ENCODE peak calls at places on chromosome 5, in seven cellular contexts. H is A549, Z is SK-N-SH, L is IMR-90, R is PC-9, Q is OCI-LY7, M is PC-3. E is an unnamed sample.

GRCh38 chr5:122093861-122094650 is 16.0 kb upstream of the LOX start:
- DNase-seq in L (peak; percentile 38), Z (no peak), H (no peak), Q (no peak), M (no peak), R (no peak), E (no peak)

GRCh38 chr5:58649716-58650115 is 66.8 kb downstream of the RAB3C start:
- DNase-seq in Z (peak; percentile 58), H (no peak), R (no peak), Q (no peak), L (no peak), M (no peak), E (no peak)

GRCh38 chr5:104652271-104652861 is 1089.8 kb upstream of the NUDT12 start:
- DNase-seq in M (peak; percentile 75), R (no peak), Q (no peak), H (no peak), Z (no peak), L (no peak), E (no peak)

GRCh38 chr5:77751328-77752023 is 24.7 kb downstream of the TBCA start:
- DNase-seq in H (no peak), L (no peak), R (no peak), M (no peak), Q (no peak), Z (no peak), E (no peak)

GRCh38 chr5:3512291-3512690 is 83.3 kb upstream of the IRX1 start:
- DNase-seq in H (no peak), Q (no peak), R (no peak), Z (no peak), M (no peak), L (no peak), E (no peak)

GRCh38 chr5:52994266-52994665 is 5.1 kb downstream of the ITGA2 start:
- DNase-seq in H (no peak), Z (no peak), L (peak; percentile 57), R (no peak), Q (no peak), M (no peak), E (no peak)

GRCh38 chr5:124655943-124656459 is 90.4 kb downstream of the ZNF608 start:
- DNase-seq in M (peak; percentile 87), R (peak; percentile 97), Q (peak; percentile 75), H (peak; percentile 91), L (peak; percentile 94), Z (peak; percentile 57), E (no peak)

GRCh38 chr5:173496129-173496882 is 120.1 kb downstream of the BOD1 start:
- DNase-seq in H (no peak), R (no peak), L (peak; percentile 63), Z (no peak), Q (no peak), M (no peak), E (no peak)

GRCh38 chr5:92868442-92868841 is 712.6 kb downstream of the NR2F1-AS1 start:
- DNase-seq in M (no peak), H (no peak), L (no peak), Q (no peak), Z (no peak), R (no peak), E (no peak)

GRCh38 chr5:67031689-67032088 is 164.9 kb downstream of the CD180 start:
- DNase-seq in L (no peak), H (no peak), Z (no peak), R (no peak), Q (no peak), M (no peak), E (no peak)

GRCh38 chr5:174606646-174607045 is 117.7 kb upstream of the MSX2 start:
- DNase-seq in R (no peak), M (no peak), Z (no peak), H (no peak), L (no peak), Q (no peak), E (no peak)

GRCh38 chr5:8456846-8457186 is 587.9 kb downstream of the MTRR start:
- DNase-seq in L (peak; percentile 3), M (no peak), Z (no peak), R (no peak), Q (no peak), H (no peak), E (no peak)

GRCh38 chr5:118529361-118530154 is 458.8 kb downstream of the DTWD2 start:
- DNase-seq in Q (no peak), R (no peak), M (no peak), Z (peak; percentile 30), H (no peak), L (no peak), E (no peak)

GRCh38 chr5:178548751-178549150 is 41.4 kb downstream of the COL23A1 start:
- DNase-seq in H (no peak), L (no peak), Z (no peak), R (no peak), M (peak; percentile 9), Q (no peak), E (no peak)

GRCh38 chr5:42250-42649 is 49.7 kb upstream of the PLEKHG4B start:
- DNase-seq in Z (no peak), Q (no peak), R (no peak), L (peak; percentile 4), H (peak; percentile 41), M (peak; percentile 66), E (no peak)

GRCh38 chr5:145689235-145689634 is 145.9 kb downstream of the PRELID2 start:
- DNase-seq in L (no peak), Q (no peak), H (no peak), R (no peak), Z (no peak), M (no peak), E (no peak)

GRCh38 chr5:180090769-180091546 is 19.4 kb upstream of the RNF130 start:
- DNase-seq in Z (no peak), M (peak; percentile 54), H (peak; percentile 75), R (no peak), L (peak; percentile 14), Q (peak; percentile 36), E (no peak)

GRCh38 chr5:151155777-151156731 is 1.5 kb downstream of the ANXA6 start:
- DNase-seq in Z (peak; percentile 87), R (no peak), Q (peak; percentile 41), H (no peak), L (peak; percentile 68), M (no peak), E (peak; percentile 62)

GRCh38 chr5:31066655-31067328 is 126.7 kb upstream of the CDH6 start:
- DNase-seq in L (peak; percentile 62), R (no peak), Z (no peak), M (no peak), H (no peak), Q (no peak), E (no peak)

GRCh38 chr5:67000794-67001475 is 195.7 kb downstream of the CD180 start:
- DNase-seq in Q (no peak), M (peak; percentile 65), R (peak; percentile 67), Z (no peak), H (no peak), L (no peak), E (no peak)

GRCh38 chr5:180787711-180788431 is 14.7 kb downstream of the MGAT1 start:
- DNase-seq in R (no peak), L (peak; percentile 57), H (no peak), Z (no peak), M (no peak), Q (no peak), E (no peak)

GRCh38 chr5:10876345-10876744 is 115.3 kb upstream of the DAP start:
- DNase-seq in R (no peak), Q (no peak), Z (no peak), H (no peak), M (peak; percentile 29), L (no peak), E (no peak)
- H3K4me2 ChIP-seq in R (no peak overlapping the region), Q (no peak overlapping the region), Z (peak overlapping the region; percentile 31), H (no peak overlapping the region), M (peak overlapping the region; percentile 84), L (no peak overlapping the region), E (no peak overlapping the region)

DNA sequence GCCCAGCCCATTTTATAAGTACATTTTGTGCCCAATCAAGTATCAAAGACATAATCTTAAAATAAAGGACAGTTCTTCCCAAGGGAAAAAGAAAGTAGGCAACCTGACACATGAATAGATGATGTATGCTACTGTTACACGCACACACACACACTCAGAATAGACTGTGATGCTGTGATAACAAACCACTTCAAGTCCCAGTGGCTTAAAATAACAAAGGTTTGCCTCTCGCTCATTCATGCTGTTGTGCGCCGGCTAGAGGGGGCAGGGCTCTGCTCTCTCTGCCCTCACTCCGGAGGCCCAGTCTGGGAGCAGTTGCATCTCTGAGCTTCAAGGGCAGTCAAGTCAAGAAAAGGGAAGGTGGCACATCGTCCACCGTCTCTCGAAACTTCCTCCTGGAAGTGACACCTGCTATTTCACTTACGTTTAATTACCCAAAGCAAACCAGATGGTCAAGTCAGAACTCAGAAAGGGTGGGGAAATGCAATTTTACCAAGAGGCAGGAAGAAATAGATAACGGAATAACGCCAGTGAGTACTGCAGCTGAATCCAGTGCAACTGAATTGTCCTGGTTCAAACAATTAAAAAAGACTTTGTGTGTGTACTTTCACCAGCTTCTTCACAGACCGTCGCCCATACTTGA is 43.3 kb downstream of the ANKRD33B start:
- DNase-seq in L (peak; percentile 83), H (no peak), M (no peak), Z (no peak), R (no peak), Q (peak; percentile 97), E (no peak)
- H3K4me3 ChIP-seq in L (no peak overlapping the region), H (no peak overlapping the region), M (no peak overlapping the region), Z (no peak overlapping the region), R (no peak overlapping the region), Q (peak overlapping the region; percentile 62), E (no peak overlapping the region)

GRCh38 chr5:6410421-6410820 is 32.1 kb upstream of the MED10 start:
- DNase-seq in L (no peak), Q (no peak), R (no peak), M (no peak), H (no peak), Z (no peak), E (no peak)
- TF ChIP-seq CTCF in L (no peak), Q (no peak), R (no peak), M (no peak), H (no peak), Z (no peak), E (no peak)

GRCh38 chr5:16066810-16067209 is 112.8 kb downstream of the MARCHF11 start:
- DNase-seq in Q (no peak), H (no peak), L (no peak), M (no peak), Z (no peak), R (no peak), E (no peak)
- H3K4me2 ChIP-seq in Q (no peak overlapping the region), H (no peak overlapping the region), L (no peak overlapping the region), M (no peak overlapping the region), Z (no peak overlapping the region), R (no peak overlapping the region), E (no peak overlapping the region)

GRCh38 chr5:141878186-141878770 is at the start of gene PCDH1:
- DNase-seq in L (peak; percentile 14), R (peak; percentile 60), H (peak; percentile 27), Q (no peak), Z (peak; percentile 81), M (peak; percentile 43), E (no peak)
- H3K4me3 ChIP-seq in L (peak within 1 kb of the TSS; percentile 51), R (peak within 1 kb of the TSS; percentile 99), H (peak within 1 kb of the TSS; percentile 64), Q (no peak within 1 kb of the TSS), Z (peak within 1 kb of the TSS; percentile 55), M (peak within 1 kb of the TSS; percentile 81), E (no peak within 1 kb of the TSS)

E was measured in DND-41.